ENCODE peak calls at places on chromosomes 3 and 15, in four cellular contexts. H is HepG2, Z is GM12878, Y is K562. Q is an unnamed sample.

GRCh38 chr3:56468184-56469106 is at the start of gene ERC2:
- DNase-seq in H (peak; percentile 34), Z (no peak), Y (peak; percentile 15), Q (peak; percentile 86)

GRCh38 chr3:42656680-42657610 is 3.4 kb downstream of the ZBTB47 start:
- DNase-seq in H (no peak), Z (no peak), Y (no peak), Q (no peak)

GRCh38 chr3:128763967-128764366 is 38.0 kb downstream of the RAB7A start:
- DNase-seq in H (no peak), Z (no peak), Y (peak; percentile 48), Q (no peak)

GRCh38 chr3:144079634-144080033 is 108.0 kb downstream of the DIPK2A start:
- DNase-seq in H (no peak), Z (no peak), Y (no peak), Q (no peak)

GRCh38 chr3:35908366-35909232 is 269.3 kb downstream of the ARPP21 start:
- DNase-seq in H (peak; percentile 44), Z (peak; percentile 9), Y (peak; percentile 44), Q (peak; percentile 44)

GRCh38 chr3:102471001-102471400 is 36.2 kb downstream of the ZPLD1 start:
- DNase-seq in H (no peak), Z (no peak), Y (no peak), Q (peak; percentile 11)

GRCh38 chr3:195768831-195769303 is 42.9 kb downstream of the MUC4 start:
- DNase-seq in H (no peak), Z (no peak), Y (peak; percentile 45), Q (no peak)

GRCh38 chr15:98684995-98685525 is 36.7 kb downstream of the IGF1R start:
- DNase-seq in H (no peak), Z (no peak), Y (no peak), Q (no peak)

GRCh38 chr15:28892789-28893610 is 7.2 kb downstream of the APBA2 start:
- DNase-seq in H (no peak), Z (no peak), Y (no peak), Q (no peak)

GRCh38 chr15:74789171-74789627 is 7.3 kb downstream of the CSK start:
- DNase-seq in H (no peak), Z (no peak), Y (no peak), Q (no peak)

GRCh38 chr3:113685956-113686721 is 10.3 kb downstream of the USF3 start:
- DNase-seq in H (peak; percentile 78), Z (no peak), Y (no peak), Q (no peak)

GRCh38 chr3:116341916-116342315 is 103.4 kb downstream of the LSAMP start:
- DNase-seq in H (no peak), Z (peak; percentile 9), Y (no peak), Q (no peak)

GRCh38 chr3:66904816-66905543 is 93.1 kb upstream of the KBTBD8 start:
- DNase-seq in H (peak; percentile 12), Z (no peak), Y (no peak), Q (no peak)

GRCh38 chr3:15121936-15122335 is 23.0 kb upstream of the RBSN start:
- DNase-seq in H (no peak), Z (no peak), Y (no peak), Q (no peak)

GRCh38 chr15:90818251-90819210 is 49.9 kb upstream of the FURIN start:
- DNase-seq in H (peak; percentile 22), Z (no peak), Y (peak; percentile 49), Q (no peak)

GRCh38 chr15:41732487-41732886 is 41.8 kb upstream of the MAPKBP1 start:
- DNase-seq in H (no peak), Z (no peak), Y (no peak), Q (no peak)

GRCh38 chr15:91302588-91303439 is 202.8 kb downstream of the SV2B start:
- DNase-seq in H (peak; percentile 45), Z (peak; percentile 17), Y (peak; percentile 56), Q (peak; percentile 75)

GRCh38 chr3:53232641-53233377 is 23.0 kb downstream of the TKT start:
- DNase-seq in H (no peak), Z (no peak), Y (no peak), Q (no peak)

GRCh38 chr3:60758169-60758568 is 493.1 kb downstream of the FHIT start:
- DNase-seq in H (no peak), Z (no peak), Y (no peak), Q (no peak)

GRCh38 chr3:5426094-5426883 is 238.8 kb downstream of the EDEM1 start:
- DNase-seq in H (peak; percentile 57), Z (no peak), Y (peak; percentile 86), Q (peak; percentile 72)

GRCh38 chr3:29823233-29823632 is 542.4 kb downstream of the RBMS3 start:
- DNase-seq in H (no peak), Z (no peak), Y (no peak), Q (no peak)

GRCh38 chr3:32630266-32630665 is 54.7 kb upstream of the CNOT10 start:
- DNase-seq in H (peak; percentile 35), Z (no peak), Y (no peak), Q (no peak)

GRCh38 chr3:134126153-134126552 is 96.4 kb upstream of the SLCO2A1 start:
- DNase-seq in H (no peak), Z (no peak), Y (no peak), Q (no peak)

GRCh38 chr3:110180733-110181132 is 843.4 kb upstream of the DPPA4 start:
- DNase-seq in H (no peak), Z (no peak), Y (no peak), Q (no peak)

GRCh38 chr15:52178765-52179164 is 12.4 kb downstream of the GNB5 start:
- DNase-seq in H (no peak), Z (no peak), Y (no peak), Q (no peak)

GRCh38 chr3:132840201-132840700 is 118.0 kb upstream of the NPHP3 start:
- DNase-seq in H (no peak), Z (no peak), Y (no peak), Q (no peak)

GRCh38 chr3:148643389-148643840 is 54.3 kb upstream of the AGTR1 start:
- DNase-seq in H (no peak), Z (no peak), Y (no peak), Q (no peak)
- TF ChIP-seq FOXK2 in H (no peak), Z (no peak), Y (no peak), Q (no peak)

GRCh38 chr15:92520914-92521623 is 127.4 kb downstream of the ST8SIA2 start:
- DNase-seq in H (no peak), Z (no peak), Y (no peak), Q (no peak)

GRCh38 chr15:92524161-92524560 is 130.5 kb downstream of the ST8SIA2 start:
- DNase-seq in H (no peak), Z (no peak), Y (no peak), Q (no peak)

GRCh38 chr15:92523176-92523575 is 129.5 kb downstream of the ST8SIA2 start:
- DNase-seq in H (no peak), Z (no peak), Y (no peak), Q (no peak)

GRCh38 chr15:92519709-92520108 is 126.0 kb downstream of the ST8SIA2 start:
- DNase-seq in H (no peak), Z (no peak), Y (no peak), Q (no peak)

GRCh38 chr15:92521624-92522008 is 127.9 kb downstream of the ST8SIA2 start:
- DNase-seq in H (peak; percentile 51), Z (peak; percentile 37), Y (peak; percentile 51), Q (peak; percentile 72)
- TF ChIP-seq TARDBP in H (no peak), Z (no peak), Y (no peak), Q (no peak)

GRCh38 chr15:99961011-99961441 is 227.8 kb upstream of the LYSMD4 start:
- DNase-seq in H (no peak), Z (no peak), Y (no peak), Q (peak; percentile 45)
- TF ChIP-seq FOXM1 in H (no peak), Z (no peak), Y (no peak), Q (no peak)

DNA sequence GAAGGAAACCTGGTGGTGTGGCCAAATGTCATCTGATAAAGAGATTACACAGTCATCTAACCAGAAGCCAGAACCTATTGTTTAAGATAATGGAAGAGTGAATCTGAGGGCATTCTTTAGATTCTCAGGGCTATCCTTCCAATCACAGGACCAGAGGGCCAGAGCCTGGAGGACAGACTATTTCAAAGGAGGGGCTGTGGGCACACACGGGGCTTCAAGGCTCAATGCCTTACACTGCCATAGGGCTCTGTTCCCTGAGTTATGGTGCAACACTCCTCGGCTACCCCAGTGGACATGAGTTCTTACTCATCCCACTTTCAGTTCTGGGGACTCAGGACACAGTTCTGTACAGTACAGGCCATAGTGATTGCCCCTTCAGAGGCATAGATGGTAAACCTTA is 343.9 kb upstream of the ALCAM start:
- DNase-seq in H (no peak), Z (no peak), Y (no peak), Q (no peak)
- TF ChIP-seq FOXK2 in H (no peak), Z (no peak), Y (no peak), Q (no peak)

GRCh38 chr3:1462916-1463315 is 370.1 kb downstream of the CNTN6 start:
- DNase-seq in H (no peak), Z (no peak), Y (no peak), Q (no peak)
- TF ChIP-seq TARDBP in H (no peak), Z (no peak), Y (no peak), Q (no peak)

GRCh38 chr3:23959147-23959900 is 14.2 kb downstream of the NR1D2 start:
- DNase-seq in H (peak; percentile 18), Z (no peak), Y (no peak), Q (no peak)
- TF ChIP-seq FOXM1 in H (no peak), Z (no peak), Y (no peak), Q (no peak)